ENCODE peak calls at places on chromosome 14, in ten cellular contexts. One of them, this sample, is unnamed.

GRCh38 chr14:39467889-39468524 is 35.8 kb upstream of the FBXO33 start:
- DNase-seq in astrocyte of the spinal cord: peak
- DNase-seq in lung: no peak
- DNase-seq in fibroblast of villous mesenchyme: peak
- DNase-seq in GM20000: no peak
- DNase-seq in foreskin fibroblast: peak
- DNase-seq in NB4: peak
- DNase-seq in heart right ventricle: no peak
- DNase-seq in tibial artery: no peak
- DNase-seq in ovary: no peak
- DNase-seq in this sample: peak

GRCh38 chr14:95514131-95515079 is 2.0 kb downstream of the SYNE3 start:
- DNase-seq in tibial artery: no peak
- DNase-seq in astrocyte of the spinal cord: no peak
- DNase-seq in GM20000: no peak
- DNase-seq in heart right ventricle: no peak
- DNase-seq in NB4: no peak
- DNase-seq in foreskin fibroblast: no peak
- DNase-seq in lung: no peak
- DNase-seq in ovary: no peak
- DNase-seq in fibroblast of villous mesenchyme: no peak
- DNase-seq in this sample: no peak

GRCh38 chr14:49959822-49960408 is 67.0 kb downstream of the ARF6 start:
- DNase-seq in heart right ventricle: no peak
- DNase-seq in astrocyte of the spinal cord: no peak
- DNase-seq in tibial artery: no peak
- DNase-seq in GM20000: peak
- DNase-seq in fibroblast of villous mesenchyme: no peak
- DNase-seq in lung: no peak
- DNase-seq in foreskin fibroblast: no peak
- DNase-seq in ovary: no peak
- DNase-seq in NB4: no peak
- DNase-seq in this sample: no peak

GRCh38 chr14:24605435-24606190 is 3.9 kb downstream of the GZMH start:
- DNase-seq in NB4: peak
- DNase-seq in heart right ventricle: peak
- DNase-seq in ovary: no peak
- DNase-seq in astrocyte of the spinal cord: no peak
- DNase-seq in foreskin fibroblast: no peak
- DNase-seq in tibial artery: no peak
- DNase-seq in GM20000: peak
- DNase-seq in lung: peak
- DNase-seq in fibroblast of villous mesenchyme: no peak
- DNase-seq in this sample: peak

GRCh38 chr14:36069535-36069900 is 107.0 kb downstream of the PTCSC3 start:
- DNase-seq in fibroblast of villous mesenchyme: peak
- DNase-seq in ovary: no peak
- DNase-seq in NB4: peak
- DNase-seq in foreskin fibroblast: peak
- DNase-seq in lung: peak
- DNase-seq in GM20000: peak
- DNase-seq in heart right ventricle: no peak
- DNase-seq in astrocyte of the spinal cord: peak
- DNase-seq in tibial artery: no peak
- DNase-seq in this sample: peak

GRCh38 chr14:58701156-58701555 is 63.4 kb downstream of the DACT1 start:
- DNase-seq in fibroblast of villous mesenchyme: no peak
- DNase-seq in GM20000: no peak
- DNase-seq in tibial artery: no peak
- DNase-seq in lung: no peak
- DNase-seq in heart right ventricle: no peak
- DNase-seq in ovary: no peak
- DNase-seq in NB4: no peak
- DNase-seq in foreskin fibroblast: no peak
- DNase-seq in astrocyte of the spinal cord: no peak
- DNase-seq in this sample: no peak

GRCh38 chr14:103118663-103119404 is 4.4 kb upstream of the TNFAIP2 start:
- DNase-seq in ovary: no peak
- DNase-seq in NB4: peak
- DNase-seq in lung: peak
- DNase-seq in foreskin fibroblast: no peak
- DNase-seq in GM20000: no peak
- DNase-seq in fibroblast of villous mesenchyme: no peak
- DNase-seq in tibial artery: peak
- DNase-seq in heart right ventricle: peak
- DNase-seq in astrocyte of the spinal cord: no peak
- DNase-seq in this sample: no peak

GRCh38 chr14:74217672-74218448 is 21.4 kb upstream of the VSX2 start:
- DNase-seq in foreskin fibroblast: peak
- DNase-seq in GM20000: peak
- DNase-seq in astrocyte of the spinal cord: peak
- DNase-seq in tibial artery: peak
- DNase-seq in fibroblast of villous mesenchyme: peak
- DNase-seq in heart right ventricle: peak
- DNase-seq in NB4: peak
- DNase-seq in lung: peak
- DNase-seq in ovary: peak
- DNase-seq in this sample: peak

GRCh38 chr14:105533391-105533790 is 7.0 kb downstream of the TMEM121 start:
- DNase-seq in astrocyte of the spinal cord: no peak
- DNase-seq in foreskin fibroblast: no peak
- DNase-seq in lung: no peak
- DNase-seq in tibial artery: no peak
- DNase-seq in heart right ventricle: no peak
- DNase-seq in GM20000: no peak
- DNase-seq in NB4: no peak
- DNase-seq in ovary: no peak
- DNase-seq in fibroblast of villous mesenchyme: no peak
- DNase-seq in this sample: no peak

GRCh38 chr14:67526181-67526580 is 6.9 kb upstream of the PLEKHH1 start:
- DNase-seq in heart right ventricle: no peak
- DNase-seq in NB4: no peak
- DNase-seq in fibroblast of villous mesenchyme: no peak
- DNase-seq in foreskin fibroblast: no peak
- DNase-seq in astrocyte of the spinal cord: no peak
- DNase-seq in lung: no peak
- DNase-seq in tibial artery: no peak
- DNase-seq in ovary: no peak
- DNase-seq in GM20000: no peak
- DNase-seq in this sample: no peak

GRCh38 chr14:67524152-67524963 is 8.7 kb upstream of the PLEKHH1 start:
- DNase-seq in astrocyte of the spinal cord: no peak
- DNase-seq in heart right ventricle: no peak
- DNase-seq in fibroblast of villous mesenchyme: no peak
- DNase-seq in GM20000: no peak
- DNase-seq in lung: no peak
- DNase-seq in NB4: peak
- DNase-seq in ovary: no peak
- DNase-seq in tibial artery: no peak
- DNase-seq in foreskin fibroblast: no peak
- DNase-seq in this sample: no peak

GRCh38 chr14:67527756-67528155 is 5.3 kb upstream of the PLEKHH1 start:
- DNase-seq in ovary: no peak
- DNase-seq in GM20000: no peak
- DNase-seq in foreskin fibroblast: no peak
- DNase-seq in lung: no peak
- DNase-seq in NB4: no peak
- DNase-seq in tibial artery: no peak
- DNase-seq in astrocyte of the spinal cord: no peak
- DNase-seq in heart right ventricle: no peak
- DNase-seq in fibroblast of villous mesenchyme: no peak
- DNase-seq in this sample: no peak

GRCh38 chr14:67525389-67525788 is 7.7 kb upstream of the PLEKHH1 start:
- DNase-seq in GM20000: no peak
- DNase-seq in NB4: no peak
- DNase-seq in fibroblast of villous mesenchyme: no peak
- DNase-seq in tibial artery: no peak
- DNase-seq in heart right ventricle: no peak
- DNase-seq in lung: no peak
- DNase-seq in ovary: no peak
- DNase-seq in foreskin fibroblast: no peak
- DNase-seq in astrocyte of the spinal cord: no peak
- DNase-seq in this sample: no peak

GRCh38 chr14:67526676-67527459 is 6.2 kb upstream of the PLEKHH1 start:
- DNase-seq in tibial artery: no peak
- DNase-seq in lung: peak
- DNase-seq in heart right ventricle: no peak
- DNase-seq in ovary: no peak
- DNase-seq in foreskin fibroblast: peak
- DNase-seq in NB4: peak
- DNase-seq in fibroblast of villous mesenchyme: peak
- DNase-seq in astrocyte of the spinal cord: peak
- DNase-seq in GM20000: peak
- DNase-seq in this sample: peak
- TF ChIP-seq CTCF in tibial artery: peak
- TF ChIP-seq CTCF in lung: peak
- TF ChIP-seq CTCF in heart right ventricle: peak
- TF ChIP-seq CTCF in ovary: no peak
- TF ChIP-seq CTCF in foreskin fibroblast: peak
- TF ChIP-seq CTCF in NB4: peak
- TF ChIP-seq CTCF in fibroblast of villous mesenchyme: peak
- TF ChIP-seq CTCF in astrocyte of the spinal cord: peak
- TF ChIP-seq CTCF in GM20000: peak
- TF ChIP-seq CTCF in this sample: peak

DNA sequence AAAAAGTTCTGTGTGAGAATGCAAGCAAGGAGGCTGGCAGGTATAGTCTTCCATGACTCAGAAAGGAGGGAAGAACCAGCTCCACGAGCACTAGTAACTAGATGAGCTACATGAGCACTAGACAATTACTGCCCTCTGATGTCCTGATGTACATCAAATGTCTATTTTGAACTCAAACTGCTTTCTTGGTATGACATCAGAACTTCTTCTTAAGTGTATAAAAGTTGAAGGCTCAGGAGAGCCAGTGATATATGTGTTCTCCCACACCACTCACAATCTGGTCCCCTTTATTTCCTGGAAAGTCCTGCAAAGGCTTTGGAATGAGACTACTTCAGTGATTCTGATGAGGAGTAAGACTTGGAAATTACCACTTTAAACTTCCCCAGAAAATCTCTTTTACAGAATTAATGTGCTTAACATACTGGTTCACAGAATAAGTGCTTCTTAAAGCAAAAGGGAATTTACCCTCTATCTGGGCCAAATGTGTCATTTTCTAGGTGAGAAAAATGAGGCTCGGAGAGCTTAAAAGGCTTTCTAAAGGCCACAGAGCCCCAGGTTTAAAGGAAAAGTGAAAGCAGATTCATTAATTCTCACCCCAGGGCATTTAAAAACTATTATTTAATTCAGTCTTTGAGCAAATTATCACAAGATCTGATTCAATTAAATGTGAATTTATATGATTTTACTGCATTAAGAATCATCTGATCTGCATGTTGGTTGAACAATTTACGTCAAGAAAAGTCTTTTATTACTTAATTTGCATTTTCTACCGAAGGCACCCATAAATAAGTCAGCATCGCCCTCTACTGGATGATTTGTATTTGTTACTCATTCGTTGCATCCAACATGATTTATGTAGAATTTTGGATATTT is 18.8 kb upstream of the DHRS7 start:
- DNase-seq in tibial artery: no peak
- DNase-seq in ovary: no peak
- DNase-seq in lung: no peak
- DNase-seq in NB4: peak
- DNase-seq in GM20000: no peak
- DNase-seq in astrocyte of the spinal cord: peak
- DNase-seq in foreskin fibroblast: peak
- DNase-seq in fibroblast of villous mesenchyme: peak
- DNase-seq in heart right ventricle: no peak
- DNase-seq in this sample: peak
- TF ChIP-seq CTCF in tibial artery: peak
- TF ChIP-seq CTCF in ovary: peak
- TF ChIP-seq CTCF in lung: peak
- TF ChIP-seq CTCF in NB4: peak
- TF ChIP-seq CTCF in GM20000: peak
- TF ChIP-seq CTCF in astrocyte of the spinal cord: peak
- TF ChIP-seq CTCF in foreskin fibroblast: peak
- TF ChIP-seq CTCF in fibroblast of villous mesenchyme: peak
- TF ChIP-seq CTCF in heart right ventricle: peak
- TF ChIP-seq CTCF in this sample: peak

GRCh38 chr14:88611878-88612277 is 49.0 kb downstream of the ZC3H14 start:
- DNase-seq in lung: no peak
- DNase-seq in heart right ventricle: no peak
- DNase-seq in GM20000: no peak
- DNase-seq in NB4: no peak
- DNase-seq in tibial artery: no peak
- DNase-seq in foreskin fibroblast: peak
- DNase-seq in astrocyte of the spinal cord: peak
- DNase-seq in ovary: no peak
- DNase-seq in fibroblast of villous mesenchyme: no peak
- DNase-seq in this sample: no peak
- TF ChIP-seq CTCF in lung: no peak
- TF ChIP-seq CTCF in heart right ventricle: no peak
- TF ChIP-seq CTCF in GM20000: no peak
- TF ChIP-seq CTCF in NB4: no peak
- TF ChIP-seq CTCF in tibial artery: no peak
- TF ChIP-seq CTCF in foreskin fibroblast: no peak
- TF ChIP-seq CTCF in astrocyte of the spinal cord: no peak
- TF ChIP-seq CTCF in ovary: no peak
- TF ChIP-seq CTCF in fibroblast of villous mesenchyme: no peak
- TF ChIP-seq CTCF in this sample: no peak

DNA sequence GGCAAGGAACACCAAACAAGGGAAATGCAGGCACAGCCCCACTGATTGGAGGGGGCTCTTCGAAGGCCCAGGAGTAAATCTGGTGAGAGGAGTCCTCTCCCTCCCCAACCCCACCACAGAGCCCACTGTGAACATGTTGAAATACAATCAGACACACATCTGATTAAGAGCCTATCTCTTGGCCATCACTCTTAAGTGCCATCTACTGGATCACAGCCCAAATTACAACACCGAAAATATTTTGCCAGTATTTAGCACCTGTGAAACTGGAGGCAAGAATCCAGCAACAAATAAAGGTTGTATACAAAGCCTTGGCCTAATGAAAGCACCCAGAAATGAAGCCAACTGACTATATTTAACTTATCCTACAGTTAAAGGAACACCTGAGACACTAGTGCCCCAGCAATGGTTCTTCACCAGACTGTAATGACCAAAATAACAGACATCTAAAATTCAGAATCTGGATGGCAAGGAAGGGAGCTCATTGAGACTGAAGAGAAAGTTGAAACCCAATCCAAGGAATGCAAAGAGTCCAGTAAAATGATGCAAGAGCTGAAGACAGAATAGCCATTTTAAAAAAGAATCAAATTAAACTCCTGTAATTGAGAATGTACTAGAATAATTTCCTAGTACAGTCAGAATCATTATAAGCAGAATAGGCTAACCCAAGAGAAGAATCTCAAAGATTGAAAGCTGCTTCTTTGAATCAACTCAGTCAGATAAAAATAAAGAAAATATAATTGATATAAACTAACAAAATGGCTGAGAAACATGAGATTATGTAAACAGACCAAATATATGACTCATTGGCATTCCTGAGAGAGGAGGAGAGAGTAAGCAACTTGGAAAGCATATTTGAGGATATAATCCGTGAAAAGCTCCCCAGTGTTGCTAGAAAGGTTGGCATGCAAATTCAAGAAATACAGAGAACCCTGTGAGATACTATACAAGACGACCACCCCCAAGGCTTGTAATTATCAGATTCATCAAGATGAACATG is 1117.0 kb downstream of the FLRT2 start:
- DNase-seq in astrocyte of the spinal cord: peak
- DNase-seq in foreskin fibroblast: peak
- DNase-seq in NB4: peak
- DNase-seq in heart right ventricle: no peak
- DNase-seq in fibroblast of villous mesenchyme: peak
- DNase-seq in ovary: no peak
- DNase-seq in tibial artery: no peak
- DNase-seq in GM20000: no peak
- DNase-seq in lung: no peak
- DNase-seq in this sample: peak
- TF ChIP-seq CTCF in astrocyte of the spinal cord: peak
- TF ChIP-seq CTCF in foreskin fibroblast: no peak
- TF ChIP-seq CTCF in NB4: peak
- TF ChIP-seq CTCF in heart right ventricle: no peak
- TF ChIP-seq CTCF in fibroblast of villous mesenchyme: no peak
- TF ChIP-seq CTCF in ovary: no peak
- TF ChIP-seq CTCF in tibial artery: no peak
- TF ChIP-seq CTCF in GM20000: no peak
- TF ChIP-seq CTCF in lung: no peak
- TF ChIP-seq CTCF in this sample: peak

This sample was measured in fibroblast of pulmonary artery.